ENCODE peak calls at places on chromosomes 12 and 14, in seven cellular contexts. B is K562, A is H1, Q is SK-N-SH, D is GM12892, T is GM12878, J is HepG2. S is an unnamed sample.
A peak's percentile ranks its signal among the peaks of the same experiment; 100 is the strongest.

GRCh38 chr12:52455818-52456217 is 3.9 kb upstream of the KRT6B start:
- DNase-seq in B (no peak), A (no peak), Q (no peak), D (no peak), T (no peak), J (no peak), S (no peak)

GRCh38 chr14:60758875-60759274 is 24.3 kb downstream of the MNAT1 start:
- DNase-seq in B (no peak), A (no peak), Q (no peak), D (no peak), T (no peak), J (no peak), S (no peak)

GRCh38 chr14:23538785-23539184 is 12.8 kb downstream of the ZFHX2 start:
- DNase-seq in B (no peak), A (peak; percentile 65), Q (no peak), D (no peak), T (no peak), J (no peak), S (no peak)

GRCh38 chr12:46490635-46491034 is 118.1 kb upstream of the SLC38A2 start:
- DNase-seq in B (no peak), A (no peak), Q (no peak), D (no peak), T (no peak), J (no peak), S (no peak)

GRCh38 chr12:114152890-114153289 is 186.8 kb upstream of the RBM19 start:
- DNase-seq in B (no peak), A (no peak), Q (no peak), D (no peak), T (no peak), J (no peak), S (no peak)

GRCh38 chr12:25615119-25615518 is 62.0 kb upstream of the LMNTD1 start:
- DNase-seq in B (peak; percentile 62), A (no peak), Q (no peak), D (no peak), T (no peak), J (no peak), S (no peak)

GRCh38 chr12:47082963-47083621 is 3.3 kb upstream of the AMIGO2 start:
- DNase-seq in B (peak; percentile 48), A (no peak), Q (no peak), D (no peak), T (no peak), J (no peak), S (no peak)

GRCh38 chr14:105315211-105315721 is 718 bp downstream of the PACS2 start:
- DNase-seq in B (no peak), A (peak; percentile 73), Q (peak; percentile 68), D (no peak), T (no peak), J (peak; percentile 41), S (peak; percentile 43)

GRCh38 chr14:61569308-61569707 is 126.0 kb upstream of the HIF1A start:
- DNase-seq in B (no peak), A (no peak), Q (no peak), D (no peak), T (no peak), J (no peak), S (no peak)

GRCh38 chr12:77435446-77436091 is 370.2 kb upstream of the E2F7 start:
- DNase-seq in B (no peak), A (no peak), Q (no peak), D (no peak), T (no peak), J (no peak), S (no peak)

GRCh38 chr12:77439749-77440148 is 374.4 kb upstream of the E2F7 start:
- DNase-seq in B (no peak), A (no peak), Q (no peak), D (no peak), T (no peak), J (no peak), S (no peak)

GRCh38 chr12:77438639-77439038 is 373.3 kb upstream of the E2F7 start:
- DNase-seq in B (no peak), A (no peak), Q (no peak), D (no peak), T (no peak), J (no peak), S (no peak)

DNA sequence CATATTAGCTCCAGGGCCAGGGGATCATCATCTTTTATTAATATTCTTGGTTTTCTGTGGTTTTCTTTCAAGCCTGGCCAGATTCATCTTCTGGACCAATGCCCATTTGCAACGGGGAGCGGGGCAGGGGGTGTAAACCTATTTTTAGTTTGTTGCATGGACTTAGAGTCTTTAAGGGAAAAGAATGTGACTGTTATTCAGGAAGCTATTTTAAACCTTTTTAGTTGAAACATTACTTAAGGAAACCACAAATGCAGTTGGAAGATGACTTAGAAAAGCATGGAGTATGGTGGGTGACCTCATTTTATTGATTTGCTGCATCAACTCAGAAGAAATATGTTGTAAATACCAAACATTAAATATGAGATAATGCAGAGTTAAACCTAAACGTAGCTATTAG is 368.4 kb upstream of the E2F7 start:
- DNase-seq in B (no peak), A (no peak), Q (no peak), D (no peak), T (no peak), J (no peak), S (no peak)
- TF ChIP-seq TAF1 in B (no peak), A (no peak), Q (no peak), D (no peak), T (no peak), J (no peak), S (no peak)

GRCh38 chr14:55889124-55889523 is 229.1 kb upstream of the PELI2 start:
- DNase-seq in B (no peak), A (no peak), Q (no peak), D (no peak), T (no peak), J (no peak), S (no peak)

GRCh38 chr14:55881577-55882241 is 236.5 kb upstream of the PELI2 start:
- DNase-seq in B (no peak), A (no peak), Q (no peak), D (no peak), T (no peak), J (no peak), S (no peak)

DNA sequence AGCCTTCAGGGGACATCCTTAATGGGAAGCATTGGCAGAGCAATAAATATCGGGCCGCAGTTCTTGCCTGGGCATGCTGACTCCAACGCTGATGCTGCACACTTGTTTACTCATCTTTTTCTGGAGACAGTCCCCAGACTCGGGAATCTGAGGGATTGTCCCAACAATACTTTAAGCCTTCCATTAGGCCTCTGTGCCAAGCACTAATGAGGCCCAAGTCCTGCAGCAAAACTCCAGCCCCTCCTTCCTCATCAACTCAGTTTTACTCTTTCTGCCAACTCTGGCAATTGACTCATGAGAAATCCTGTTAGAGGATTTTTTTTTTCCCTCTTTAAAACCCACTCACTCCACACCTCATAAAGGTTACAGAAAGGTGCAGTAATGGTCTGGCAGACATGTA is 233.4 kb upstream of the PELI2 start:
- DNase-seq in B (no peak), A (no peak), Q (no peak), D (no peak), T (no peak), J (no peak), S (no peak)
- TF ChIP-seq TAF1 in B (no peak), A (no peak), Q (no peak), D (no peak), T (no peak), J (no peak), S (no peak)

GRCh38 chr14:52380294-52380693 is 66.2 kb downstream of the PTGER2 start:
- DNase-seq in B (no peak), A (no peak), Q (no peak), D (no peak), T (peak; percentile 25), J (no peak), S (peak; percentile 6)
- TF ChIP-seq TAF1 in B (no peak), A (no peak), Q (no peak), D (no peak), T (no peak), J (no peak), S (no peak)

DNA sequence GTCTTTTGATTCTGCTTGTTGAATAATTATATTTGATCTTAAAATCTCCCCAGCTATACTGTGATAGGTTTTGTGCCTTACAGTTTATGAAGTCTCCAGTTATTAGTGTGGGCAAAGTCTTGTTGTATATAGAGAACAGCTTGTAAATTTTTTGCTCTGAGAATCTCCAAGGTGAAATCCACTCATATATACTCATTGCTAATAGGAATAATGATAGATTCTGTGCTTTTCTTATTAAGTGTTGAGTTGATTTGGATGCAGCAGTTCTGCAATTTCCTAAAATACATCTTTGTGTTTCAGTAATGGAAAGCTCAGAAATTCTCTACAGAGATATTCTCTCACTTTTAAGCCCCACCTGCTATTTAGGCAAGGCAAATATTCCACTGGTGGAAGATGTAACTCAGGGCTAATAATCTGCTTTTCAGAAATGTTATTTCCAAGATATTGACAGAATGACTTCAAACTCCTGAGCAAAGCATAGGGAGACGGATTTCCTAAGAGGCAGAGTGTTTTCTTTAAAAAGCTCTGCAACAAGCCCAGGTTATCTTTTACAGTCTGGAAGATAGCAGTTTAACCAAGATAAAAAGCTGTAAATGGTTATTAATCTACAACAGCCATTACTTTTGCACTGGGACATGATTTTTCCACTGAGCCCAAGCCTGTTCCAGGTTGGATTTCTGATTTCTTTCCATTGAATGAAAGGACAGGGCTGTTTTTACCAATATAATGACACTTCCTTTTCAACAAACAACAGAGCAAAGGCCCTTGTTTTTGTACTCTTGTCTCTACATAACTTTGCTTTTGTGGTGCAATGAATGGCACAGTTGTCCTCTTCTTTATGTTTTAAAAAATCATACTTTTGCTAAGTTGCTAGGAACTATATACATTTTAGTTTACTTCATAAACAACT is 239.9 kb upstream of the ATP2B1 start:
- DNase-seq in B (no peak), A (no peak), Q (no peak), D (no peak), T (no peak), J (no peak), S (no peak)
- TF ChIP-seq TAF1 in B (no peak), A (no peak), Q (no peak), D (no peak), T (no peak), J (no peak), S (no peak)

GRCh38 chr12:27551172-27551840 is 27.3 kb downstream of the PPFIBP1 start:
- DNase-seq in B (no peak), A (no peak), Q (no peak), D (no peak), T (no peak), J (no peak), S (no peak)
- TF ChIP-seq TAF1 in B (no peak), A (no peak), Q (no peak), D (no peak), T (no peak), J (no peak), S (no peak)

GRCh38 chr14:101227611-101228594 is 324.4 kb upstream of the RTL1 start:
- DNase-seq in B (no peak), A (peak; percentile 43), Q (no peak), D (no peak), T (no peak), J (no peak), S (no peak)
- TF ChIP-seq TAF1 in B (no peak), A (no peak), Q (no peak), D (no peak), T (no peak), J (no peak), S (no peak)

GRCh38 chr12:104522985-104523719 is 66.4 kb downstream of the CHST11 start:
- DNase-seq in B (peak; percentile 43), A (no peak), Q (no peak), D (no peak), T (no peak), J (no peak), S (no peak)
- TF ChIP-seq TAF1 in B (no peak), A (no peak), Q (no peak), D (no peak), T (no peak), J (no peak), S (no peak)

GRCh38 chr12:54658306-54659264 is 10.4 kb upstream of the DCD start:
- DNase-seq in B (peak; percentile 68), A (peak; percentile 87), Q (peak; percentile 38), D (peak; percentile 41), T (no peak), J (peak; percentile 30), S (peak; percentile 47)
- TF ChIP-seq TAF1 in B (no peak), A (no peak), Q (no peak), D (no peak), T (no peak), J (no peak), S (no peak)

S was measured in GM12891.